ENCODE peak calls at places on chromosomes 11 and 22, in four cellular contexts. J is CD8-positive, alpha-beta memory T cell; Q is T follicular helper cell; H is astrocyte of the cerebellum. X is an unnamed sample.

GRCh38 chr22:27192135-27192900 is 534.9 kb downstream of the MIAT start:
- DNase-seq in J (no peak), Q (no peak), H (no peak), X (no peak)

GRCh38 chr11:58780578-58780977 is 48.8 kb upstream of the GLYAT start:
- DNase-seq in J (no peak), Q (no peak), H (no peak), X (no peak)

GRCh38 chr22:49040754-49041467 is 786.8 kb downstream of the BRD1 start:
- DNase-seq in J (no peak), Q (no peak), H (no peak), X (no peak)

GRCh38 chr22:23285236-23285635 is 104.9 kb downstream of the BCR start:
- DNase-seq in J (no peak), Q (no peak), H (no peak), X (no peak)

GRCh38 chr11:4059424-4059823 is 35.2 kb upstream of the RRM1 start:
- DNase-seq in J (no peak), Q (no peak), H (no peak), X (no peak)

GRCh38 chr11:125102544-125102943 is 8.9 kb downstream of the TMEM218 start:
- DNase-seq in J (no peak), Q (no peak), H (no peak), X (no peak)

GRCh38 chr11:3880724-3881123 is 25.3 kb downstream of the STIM1 start:
- DNase-seq in J (no peak), Q (no peak), H (no peak), X (no peak)

GRCh38 chr22:32020117-32020516 is 22.9 kb upstream of the SLC5A1 start:
- DNase-seq in J (no peak), Q (no peak), H (peak; percentile 69), X (no peak)

GRCh38 chr11:107858217-107859070 is at the start of gene SLC35F2:
- DNase-seq in J (peak; percentile 45), Q (peak; percentile 31), H (peak; percentile 22), X (peak; percentile 30)

GRCh38 chr11:112298535-112298934 is 37.9 kb upstream of the PLET1 start:
- DNase-seq in J (no peak), Q (no peak), H (no peak), X (no peak)

GRCh38 chr22:23219317-23219716 is 39.0 kb downstream of the BCR start:
- DNase-seq in J (no peak), Q (no peak), H (no peak), X (no peak)

GRCh38 chr22:38270091-38270972 is 2.5 kb downstream of the TMEM184B start:
- DNase-seq in J (no peak), Q (no peak), H (no peak), X (no peak)

GRCh38 chr22:46651316-46651715 is 31.1 kb downstream of the GRAMD4 start:
- DNase-seq in J (no peak), Q (no peak), H (no peak), X (no peak)

X was measured in NCI-H2107.